ENCODE peak calls at places on chromosome 15, in four cellular contexts. One of them, this sample, is unnamed.

GRCh38 chr15:73969151-73969759 is 22.8 kb downstream of the STOML1 start:
- DNase-seq in IMR-90: no peak
- DNase-seq in H1: no peak
- DNase-seq in H9: no peak
- DNase-seq in this sample: no peak

GRCh38 chr15:81473177-81473576 is 99.2 kb upstream of the TMC3 start:
- DNase-seq in IMR-90: no peak
- DNase-seq in H1: no peak
- DNase-seq in H9: no peak
- DNase-seq in this sample: no peak

GRCh38 chr15:90067953-90068613 is 34.2 kb downstream of the IDH2 start:
- DNase-seq in IMR-90: no peak
- DNase-seq in H1: no peak
- DNase-seq in H9: no peak
- DNase-seq in this sample: no peak

GRCh38 chr15:68354923-68355322 is 77.0 kb downstream of the ITGA11 start:
- DNase-seq in IMR-90: peak
- DNase-seq in H1: no peak
- DNase-seq in H9: no peak
- DNase-seq in this sample: peak

GRCh38 chr15:70438776-70439175 is 324.6 kb downstream of the UACA start:
- DNase-seq in IMR-90: no peak
- DNase-seq in H1: no peak
- DNase-seq in H9: no peak
- DNase-seq in this sample: no peak

GRCh38 chr15:70701891-70702568 is 61.3 kb downstream of the UACA start:
- DNase-seq in IMR-90: peak
- DNase-seq in H1: no peak
- DNase-seq in H9: no peak
- DNase-seq in this sample: peak

GRCh38 chr15:41011055-41011815 is 58.0 kb downstream of the CHAC1 start:
- DNase-seq in IMR-90: peak
- DNase-seq in H1: no peak
- DNase-seq in H9: no peak
- DNase-seq in this sample: no peak

GRCh38 chr15:38611228-38611627 is 46.6 kb upstream of the RASGRP1 start:
- DNase-seq in IMR-90: no peak
- DNase-seq in H1: no peak
- DNase-seq in H9: no peak
- DNase-seq in this sample: no peak

GRCh38 chr15:99963976-99964375 is 230.7 kb upstream of the LYSMD4 start:
- DNase-seq in IMR-90: no peak
- DNase-seq in H1: no peak
- DNase-seq in H9: no peak
- DNase-seq in this sample: no peak

GRCh38 chr15:55914446-55914845 is 79.0 kb downstream of the NEDD4 start:
- DNase-seq in IMR-90: no peak
- DNase-seq in H1: no peak
- DNase-seq in H9: no peak
- DNase-seq in this sample: no peak
- H3K56ac ChIP-seq in IMR-90: no peak
- H3K56ac ChIP-seq in H1: no peak
- H3K56ac ChIP-seq in H9: no peak
- H3K56ac ChIP-seq in this sample: no peak

DNA sequence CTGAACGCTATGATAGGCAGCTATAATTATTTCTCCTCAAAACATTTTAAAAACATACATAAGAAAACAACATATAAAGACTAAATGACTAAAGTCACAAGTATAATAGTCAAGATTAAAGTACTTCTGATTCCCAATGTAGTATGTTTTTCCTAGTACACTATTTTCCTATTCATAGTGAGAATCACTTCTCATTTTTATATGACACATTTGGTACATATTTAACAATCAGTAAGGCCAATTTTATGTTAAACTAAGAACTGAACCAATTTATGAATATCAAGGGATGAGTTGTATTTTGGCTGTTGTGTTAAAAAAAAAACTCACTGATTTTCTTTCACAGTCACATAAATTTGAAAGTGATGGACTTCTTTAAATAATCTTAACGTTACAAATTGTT is 79.7 kb downstream of the DENND4A start:
- DNase-seq in IMR-90: no peak
- DNase-seq in H1: no peak
- DNase-seq in H9: no peak
- DNase-seq in this sample: no peak
- H3K27ac ChIP-seq in IMR-90: no peak
- H3K27ac ChIP-seq in H1: no peak
- H3K27ac ChIP-seq in H9: no peak
- H3K27ac ChIP-seq in this sample: no peak

GRCh38 chr15:93485922-93486327 is 396.9 kb upstream of the RGMA start:
- DNase-seq in IMR-90: no peak
- DNase-seq in H1: no peak
- DNase-seq in H9: no peak
- DNase-seq in this sample: no peak

GRCh38 chr15:93486407-93487117 is 397.6 kb upstream of the RGMA start:
- DNase-seq in IMR-90: no peak
- DNase-seq in H1: no peak
- DNase-seq in H9: no peak
- DNase-seq in this sample: no peak

GRCh38 chr15:93485438-93485837 is 396.4 kb upstream of the RGMA start:
- DNase-seq in IMR-90: no peak
- DNase-seq in H1: no peak
- DNase-seq in H9: no peak
- DNase-seq in this sample: no peak

GRCh38 chr15:93483923-93484322 is 394.9 kb upstream of the RGMA start:
- DNase-seq in IMR-90: no peak
- DNase-seq in H1: no peak
- DNase-seq in H9: no peak
- DNase-seq in this sample: no peak

DNA sequence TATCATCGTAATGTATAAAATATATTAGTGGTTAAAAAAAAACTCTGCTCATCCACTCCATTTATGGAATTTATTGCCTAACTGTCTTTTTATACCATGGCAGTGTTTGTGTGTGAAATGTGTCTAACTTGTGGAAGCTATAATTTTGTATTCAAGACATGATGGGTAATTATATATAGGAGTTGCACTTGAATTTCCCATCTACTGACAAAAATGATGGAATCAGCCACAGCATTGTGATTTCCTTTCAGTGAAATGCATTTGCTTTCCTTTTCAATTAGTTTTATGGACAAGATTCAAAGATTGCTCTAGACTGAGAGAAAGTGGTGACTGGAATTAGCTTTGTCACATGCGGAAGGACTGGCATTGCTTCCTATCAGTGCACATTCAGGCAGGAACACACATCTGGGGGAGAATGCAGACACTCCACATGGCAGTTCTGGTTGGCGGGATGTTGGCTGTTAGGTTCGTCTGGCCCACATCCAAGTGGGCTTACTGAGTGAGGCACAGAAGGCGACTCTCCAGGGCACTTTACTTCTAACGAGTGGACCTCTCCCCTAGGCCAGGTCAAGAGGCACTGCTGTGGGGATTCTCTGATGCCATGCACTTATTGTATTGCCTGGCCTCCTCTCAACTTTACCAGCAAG is 399.3 kb upstream of the RGMA start:
- DNase-seq in IMR-90: no peak
- DNase-seq in H1: no peak
- DNase-seq in H9: no peak
- DNase-seq in this sample: no peak
- H2BK15ac ChIP-seq in IMR-90: no peak
- H2BK15ac ChIP-seq in H1: no peak
- H2BK15ac ChIP-seq in H9: no peak
- H2BK15ac ChIP-seq in this sample: no peak

DNA sequence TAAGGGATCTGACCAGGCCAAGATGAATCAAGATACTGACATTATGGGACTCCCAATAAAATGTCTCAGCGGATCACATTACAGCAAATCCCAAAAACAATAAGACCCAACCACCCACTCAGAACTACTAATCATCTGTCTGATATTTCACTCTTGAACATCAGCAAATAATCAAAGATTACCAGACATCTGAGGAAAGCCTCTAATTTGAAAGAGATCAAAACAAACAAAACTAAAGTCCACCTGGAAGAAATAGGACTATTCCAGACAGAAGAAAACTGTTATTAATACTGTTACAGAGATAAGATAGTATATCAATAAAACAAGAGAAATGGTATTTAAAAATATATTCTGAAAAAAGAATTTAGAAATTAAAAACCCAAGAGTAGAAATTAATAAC is 29.0 kb downstream of the TP53BP1 start:
- DNase-seq in IMR-90: no peak
- DNase-seq in H1: no peak
- DNase-seq in H9: no peak
- DNase-seq in this sample: no peak
- H3K56ac ChIP-seq in IMR-90: no peak
- H3K56ac ChIP-seq in H1: no peak
- H3K56ac ChIP-seq in H9: no peak
- H3K56ac ChIP-seq in this sample: no peak

GRCh38 chr15:67130166-67130565 is 64.8 kb downstream of the SMAD3 start:
- DNase-seq in IMR-90: no peak
- DNase-seq in H1: no peak
- DNase-seq in H9: no peak
- DNase-seq in this sample: no peak

GRCh38 chr15:67125589-67126502 is 60.4 kb downstream of the SMAD3 start:
- DNase-seq in IMR-90: peak
- DNase-seq in H1: no peak
- DNase-seq in H9: no peak
- DNase-seq in this sample: no peak

GRCh38 chr15:67126551-67127333 is 61.3 kb downstream of the SMAD3 start:
- DNase-seq in IMR-90: no peak
- DNase-seq in H1: no peak
- DNase-seq in H9: no peak
- DNase-seq in this sample: no peak

GRCh38 chr15:67127334-67127664 is 61.9 kb downstream of the SMAD3 start:
- DNase-seq in IMR-90: no peak
- DNase-seq in H1: no peak
- DNase-seq in H9: no peak
- DNase-seq in this sample: no peak

GRCh38 chr15:67127925-67128324 is 62.5 kb downstream of the SMAD3 start:
- DNase-seq in IMR-90: peak
- DNase-seq in H1: no peak
- DNase-seq in H9: no peak
- DNase-seq in this sample: no peak
- H3K27ac ChIP-seq in IMR-90: peak
- H3K27ac ChIP-seq in H1: no peak
- H3K27ac ChIP-seq in H9: no peak
- H3K27ac ChIP-seq in this sample: no peak

GRCh38 chr15:51731549-51732267 is 5.7 kb downstream of the LYSMD2 start:
- DNase-seq in IMR-90: peak
- DNase-seq in H1: no peak
- DNase-seq in H9: no peak
- DNase-seq in this sample: no peak
- H2BK15ac ChIP-seq in IMR-90: peak
- H2BK15ac ChIP-seq in H1: no peak
- H2BK15ac ChIP-seq in H9: no peak
- H2BK15ac ChIP-seq in this sample: no peak

DNA sequence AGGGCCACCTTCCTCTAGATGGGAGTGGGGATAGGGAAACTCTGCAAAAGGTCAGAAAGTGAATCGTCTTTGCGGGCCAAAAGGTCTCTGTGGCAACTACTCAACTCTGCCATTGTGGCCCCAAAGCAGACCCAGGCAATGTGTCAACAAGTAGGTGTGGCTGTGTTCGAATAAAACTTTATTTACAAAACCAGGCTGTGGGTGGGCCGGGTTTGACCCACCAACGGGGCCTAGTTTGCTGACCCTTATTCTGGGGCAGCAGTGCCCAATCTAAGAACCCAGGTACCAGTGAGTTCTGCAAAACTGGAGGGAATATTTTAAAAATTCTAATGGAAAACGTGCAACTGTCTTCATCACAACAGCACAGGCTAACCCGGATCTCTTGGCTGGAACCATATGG is 40.9 kb downstream of the RORA start:
- DNase-seq in IMR-90: no peak
- DNase-seq in H1: no peak
- DNase-seq in H9: no peak
- DNase-seq in this sample: no peak
- H3K56ac ChIP-seq in IMR-90: no peak
- H3K56ac ChIP-seq in H1: no peak
- H3K56ac ChIP-seq in H9: no peak
- H3K56ac ChIP-seq in this sample: no peak

DNA sequence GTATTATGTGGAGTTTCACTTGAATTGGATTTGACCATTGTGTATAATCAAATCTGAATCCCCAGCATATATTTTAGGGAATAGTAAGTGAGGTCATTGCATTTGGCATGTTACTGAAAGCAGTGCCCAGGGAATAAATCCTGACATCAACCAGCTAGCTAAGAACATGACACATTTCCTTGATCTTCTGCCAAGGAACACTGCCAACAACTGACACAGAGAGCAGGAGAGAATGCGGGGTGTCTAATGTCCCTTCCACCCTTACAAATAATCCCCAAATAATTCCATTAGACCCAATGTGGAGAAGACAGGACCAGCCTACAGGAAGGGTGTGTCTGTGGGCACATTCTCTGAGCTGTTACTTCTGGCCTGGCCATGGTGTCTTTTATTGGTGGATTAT is 30.6 kb upstream of the UBE3A start:
- DNase-seq in IMR-90: no peak
- DNase-seq in H1: no peak
- DNase-seq in H9: no peak
- DNase-seq in this sample: no peak
- H3K27ac ChIP-seq in IMR-90: no peak
- H3K27ac ChIP-seq in H1: no peak
- H3K27ac ChIP-seq in H9: no peak
- H3K27ac ChIP-seq in this sample: no peak

DNA sequence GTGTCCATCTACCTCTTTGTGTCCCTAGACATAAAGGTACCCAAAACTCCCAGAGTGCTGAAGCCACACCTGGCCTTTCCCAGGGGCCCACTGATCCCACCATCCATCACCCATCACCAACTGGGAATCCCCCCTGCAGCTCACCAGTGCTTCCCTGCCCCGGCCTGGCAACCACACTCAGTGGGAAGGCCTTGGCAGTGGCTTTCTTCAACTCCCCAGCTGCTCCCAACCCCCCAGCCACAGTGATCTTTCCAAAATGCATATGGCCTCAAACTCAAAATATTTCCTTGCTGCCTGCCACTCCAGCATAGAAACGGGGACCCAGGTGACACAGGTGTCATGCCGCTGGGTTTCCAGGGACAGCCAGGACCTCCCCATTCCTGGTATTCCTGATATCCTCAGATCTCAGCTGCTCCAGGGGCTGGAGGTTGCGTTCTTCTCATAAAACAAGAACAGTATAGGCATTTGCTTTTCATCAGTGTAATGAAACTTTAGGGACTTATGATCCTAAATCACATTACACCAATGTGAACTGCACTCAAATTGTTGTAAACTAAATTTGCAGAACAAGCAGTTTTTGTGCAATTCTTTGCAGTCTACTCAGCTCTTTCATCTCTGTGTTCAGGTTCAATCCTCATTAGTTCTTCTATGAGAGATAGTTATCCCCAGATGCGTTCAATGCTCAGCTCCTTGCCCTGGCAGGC is 1.3 kb downstream of the OCA2 start:
- DNase-seq in IMR-90: no peak
- DNase-seq in H1: no peak
- DNase-seq in H9: no peak
- DNase-seq in this sample: no peak
- H2BK15ac ChIP-seq in IMR-90: no peak
- H2BK15ac ChIP-seq in H1: no peak
- H2BK15ac ChIP-seq in H9: no peak
- H2BK15ac ChIP-seq in this sample: no peak

GRCh38 chr15:30889231-30889630 is 14.5 kb upstream of the FAN1 start:
- DNase-seq in IMR-90: no peak
- DNase-seq in H1: no peak
- DNase-seq in H9: no peak
- DNase-seq in this sample: no peak
- H3K56ac ChIP-seq in IMR-90: no peak
- H3K56ac ChIP-seq in H1: no peak
- H3K56ac ChIP-seq in H9: no peak
- H3K56ac ChIP-seq in this sample: no peak

This sample was measured in mesendoderm.